ENCODE peak calls at places on chromosome 16, in five cellular contexts. C is testis, J is spleen, A is tibial nerve, E is transverse colon. G is an unnamed sample.

GRCh38 chr16:2983706-2984136 is 3.5 kb upstream of the PKMYT1 start:
- DNase-seq in C (peak; percentile 86), J (peak; percentile 93), A (peak; percentile 73), E (peak; percentile 89), G (peak; percentile 86)

GRCh38 chr16:49513040-49513439 is 139.4 kb downstream of the C16orf78 start:
- DNase-seq in C (no peak), J (peak; percentile 41), A (no peak), E (no peak), G (peak; percentile 32)

GRCh38 chr16:2425008-2425518 is 4.2 kb upstream of the CCNF start:
- DNase-seq in C (no peak), J (no peak), A (no peak), E (no peak), G (no peak)

GRCh38 chr16:54927125-54928015 is 3.3 kb upstream of the IRX5 start:
- DNase-seq in C (no peak), J (no peak), A (no peak), E (no peak), G (peak; percentile 65)

GRCh38 chr16:15822957-15823356 is 33.9 kb downstream of the MYH11 start:
- DNase-seq in C (peak; percentile 69), J (peak; percentile 68), A (no peak), E (peak; percentile 44), G (no peak)

GRCh38 chr16:67241008-67241900 is 6.0 kb downstream of the FHOD1 start:
- DNase-seq in C (no peak), J (peak; percentile 83), A (no peak), E (peak; percentile 77), G (no peak)

GRCh38 chr16:55825115-55825728 is 7.7 kb downstream of the CES1 start:
- DNase-seq in C (no peak), J (no peak), A (no peak), E (no peak), G (no peak)

GRCh38 chr16:22727285-22728166 is 86.4 kb upstream of the HS3ST2 start:
- DNase-seq in C (no peak), J (no peak), A (no peak), E (no peak), G (no peak)

GRCh38 chr16:49932943-49933342 is 77.0 kb upstream of the ZNF423 start:
- DNase-seq in C (peak; percentile 66), J (peak; percentile 2), A (no peak), E (no peak), G (no peak)

GRCh38 chr16:83336630-83337029 is 471.1 kb upstream of the HSBP1 start:
- DNase-seq in C (no peak), J (no peak), A (no peak), E (no peak), G (no peak)

GRCh38 chr16:57667069-57667525 is 1.0 kb upstream of the ADGRG3 start:
- DNase-seq in C (no peak), J (no peak), A (no peak), E (no peak), G (no peak)

GRCh38 chr16:72833491-72833890 is 214.4 kb downstream of the ZFHX3 start:
- DNase-seq in C (no peak), J (no peak), A (no peak), E (no peak), G (no peak)

GRCh38 chr16:35142809-35143192 is 1683.4 kb downstream of the TP53TG3F start:
- DNase-seq in C (no peak), J (no peak), A (no peak), E (no peak), G (no peak)

GRCh38 chr16:88288303-88288702 is 94.5 kb upstream of the ZNF469 start:
- DNase-seq in C (no peak), J (no peak), A (no peak), E (no peak), G (no peak)

GRCh38 chr16:17303101-17303500 is 167.7 kb downstream of the XYLT1 start:
- DNase-seq in C (no peak), J (no peak), A (no peak), E (peak; percentile 56), G (no peak)

GRCh38 chr16:66414891-66415290 is 12.2 kb upstream of the BEAN1 start:
- DNase-seq in C (no peak), J (no peak), A (no peak), E (no peak), G (no peak)

GRCh38 chr16:60755907-60756306 is 1280.3 kb downstream of the CDH8 start:
- DNase-seq in C (no peak), J (no peak), A (no peak), E (no peak), G (no peak)

GRCh38 chr16:73068546-73069401 is 20.8 kb upstream of the ZFHX3 start:
- DNase-seq in C (no peak), J (no peak), A (no peak), E (peak; percentile 57), G (no peak)

GRCh38 chr16:54939537-54940278 is 9.0 kb downstream of the IRX5 start:
- DNase-seq in C (no peak), J (no peak), A (no peak), E (no peak), G (no peak)

GRCh38 chr16:31131416-31131815 is 4.1 kb downstream of the PRSS8 start:
- DNase-seq in C (no peak), J (no peak), A (no peak), E (no peak), G (no peak)

GRCh38 chr16:31130336-31130812 is 5.2 kb downstream of the PRSS8 start:
- DNase-seq in C (no peak), J (peak; percentile 90), A (no peak), E (no peak), G (no peak)

GRCh38 chr16:31130899-31131298 is 4.6 kb downstream of the PRSS8 start:
- DNase-seq in C (no peak), J (no peak), A (no peak), E (peak; percentile 92), G (no peak)

GRCh38 chr16:31128711-31129567 is 6.6 kb downstream of the PRSS8 start:
- DNase-seq in C (peak; percentile 53), J (peak; percentile 85), A (no peak), E (peak; percentile 79), G (peak; percentile 87)

GRCh38 chr16:31129568-31130335 is 5.8 kb downstream of the PRSS8 start:
- DNase-seq in C (peak; percentile 66), J (peak; percentile 83), A (no peak), E (peak; percentile 48), G (no peak)
- TF ChIP-seq POLR2A in C (no peak), J (no peak), A (no peak), E (no peak), G (no peak)

GRCh38 chr16:588639-588888 is 1.3 kb upstream of the RAB40C start:
- DNase-seq in C (peak; percentile 55), J (peak; percentile 92), A (no peak), E (peak; percentile 64), G (peak; percentile 83)

GRCh38 chr16:585351-585750 is 4.5 kb upstream of the RAB40C start:
- DNase-seq in C (no peak), J (peak; percentile 78), A (no peak), E (no peak), G (no peak)

GRCh38 chr16:586645-587590 is 2.9 kb upstream of the RAB40C start:
- DNase-seq in C (no peak), J (peak; percentile 75), A (no peak), E (no peak), G (peak; percentile 38)

GRCh38 chr16:583815-584591 is 5.9 kb upstream of the RAB40C start:
- DNase-seq in C (no peak), J (peak; percentile 73), A (no peak), E (no peak), G (no peak)

DNA sequence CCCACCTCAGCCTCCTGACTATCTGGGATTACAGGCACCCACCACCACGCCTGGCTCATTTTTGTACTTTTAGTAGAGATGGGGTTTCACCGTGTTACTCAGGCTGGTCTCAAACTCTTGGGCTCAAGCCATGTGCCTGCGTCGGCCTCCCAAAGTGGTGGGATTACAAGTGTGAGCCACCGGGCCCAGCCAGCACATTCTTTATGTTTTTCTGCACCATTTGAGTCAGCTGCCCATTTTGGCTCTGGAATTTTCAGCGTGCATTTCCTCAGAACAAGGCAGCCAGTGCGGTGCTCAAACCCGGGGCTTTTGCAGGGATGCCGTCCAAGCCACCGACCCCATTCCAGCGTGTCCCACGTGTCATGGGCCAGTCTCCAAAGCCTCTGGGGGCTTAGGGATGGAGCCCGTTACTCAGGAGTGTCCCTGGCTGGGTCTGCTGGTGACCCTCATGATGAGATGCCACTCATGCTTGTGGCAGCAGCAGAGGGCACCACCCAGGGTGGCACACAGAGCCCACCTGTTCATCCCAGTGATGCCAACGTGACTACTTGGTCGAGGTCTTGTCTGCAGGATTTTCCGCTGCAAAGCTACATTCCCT is 3.7 kb upstream of the RAB40C start:
- DNase-seq in C (no peak), J (no peak), A (no peak), E (no peak), G (no peak)
- TF ChIP-seq POLR2A in C (no peak), J (no peak), A (no peak), E (no peak), G (no peak)

GRCh38 chr16:86565644-86566511 is 751 bp upstream of the FOXC2 start:
- DNase-seq in C (no peak), J (peak; percentile 68), A (no peak), E (no peak), G (no peak)
- TF ChIP-seq POLR2A in C (no peak), J (no peak), A (no peak), E (no peak), G (no peak)

DNA sequence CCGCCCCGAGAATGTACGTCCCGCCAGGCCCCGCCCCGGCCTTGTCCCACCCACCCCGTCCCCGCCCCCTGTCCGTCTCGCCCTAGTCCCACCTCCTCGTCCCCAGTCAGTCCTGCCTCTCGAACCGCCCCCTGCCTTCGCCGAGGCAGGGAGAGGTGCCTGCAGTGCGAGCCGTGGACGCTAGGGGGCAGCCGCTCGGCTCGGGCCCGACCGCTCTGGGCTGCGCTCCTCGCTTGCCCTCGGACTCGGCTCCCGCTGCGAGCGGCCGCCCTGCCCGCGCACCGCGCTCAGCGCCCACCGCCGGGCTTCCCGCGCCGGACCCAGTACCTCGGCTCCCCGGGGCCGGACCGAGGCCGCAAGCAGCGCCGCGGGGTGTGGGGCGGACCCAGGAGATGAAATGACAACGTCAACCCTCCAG is at the start of gene VPS4A:
- DNase-seq in C (peak; percentile 98), J (peak; percentile 100), A (peak; percentile 95), E (peak; percentile 98), G (peak; percentile 97)
- TF ChIP-seq POLR2A in C (no peak), J (no peak), A (peak; percentile 21), E (no peak), G (peak; percentile 77)

DNA sequence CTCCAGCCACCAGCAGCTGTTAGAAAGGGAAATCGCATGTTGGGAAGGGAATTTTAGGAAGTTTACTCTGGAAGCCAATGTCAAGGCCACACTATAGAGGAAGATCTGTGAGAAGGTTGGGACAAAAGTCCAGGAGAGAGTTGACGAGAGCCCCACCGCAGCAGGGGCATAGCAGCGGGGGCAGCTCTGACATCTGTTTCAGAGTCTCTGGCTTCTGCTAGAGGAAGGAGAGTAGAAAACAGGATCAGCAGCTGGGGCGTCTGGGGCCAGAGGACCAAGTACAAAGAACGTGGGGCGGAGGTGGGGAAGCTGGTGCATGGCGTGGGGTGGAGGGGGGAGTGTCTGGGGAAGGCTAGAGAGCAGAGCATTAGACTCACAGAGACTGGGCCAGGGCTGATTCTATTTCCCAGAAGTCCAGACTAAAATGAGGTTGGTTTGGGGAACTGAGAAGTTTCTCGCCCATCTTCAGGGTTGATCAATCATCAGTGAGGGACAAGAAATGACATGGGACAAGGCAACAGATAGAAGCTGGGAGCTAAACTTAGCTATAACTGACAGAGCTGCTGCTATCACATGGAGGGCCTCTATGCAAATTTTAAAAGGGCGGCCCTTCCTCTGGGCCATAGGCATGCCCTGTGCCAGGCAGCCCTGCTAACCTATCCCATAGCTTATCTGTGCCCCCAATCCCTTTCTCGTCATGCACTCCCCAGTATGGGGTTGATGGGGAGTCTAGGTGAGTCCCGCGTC is 1.2 kb downstream of the RABEP2 start:
- DNase-seq in C (peak; percentile 30), J (peak; percentile 88), A (no peak), E (peak; percentile 69), G (no peak)
- TF ChIP-seq POLR2A in C (no peak), J (no peak), A (no peak), E (no peak), G (no peak)

G was measured in erythroblast.